ENCODE peak calls at places on chromosomes 2 and 18, in eight cellular contexts. A is AG09319, H is HL-60, J is astrocyte, V is H9, Y is endothelial cell, I is HFFc6, N is RWPE1. Z is an unnamed sample.

GRCh38 chr18:10912790-10913560 is 236.4 kb downstream of the PIEZO2 start:
- DNase-seq in V (no peak), H (no peak), I (peak; percentile 8), Y (no peak), N (no peak), A (no peak), J (peak; percentile 87), Z (no peak)

GRCh38 chr2:120436885-120437603 is 91.1 kb downstream of the INHBB start:
- DNase-seq in N (peak; percentile 64), H (peak; percentile 32), A (no peak), V (peak; percentile 89), Y (peak; percentile 46), I (no peak), J (no peak), Z (peak; percentile 59)

GRCh38 chr2:218622606-218623238 is 15.0 kb downstream of the PLCD4 start:
- DNase-seq in V (no peak), Y (no peak), J (no peak), H (no peak), A (no peak), N (no peak), I (peak; percentile 27), Z (no peak)

GRCh38 chr2:197073701-197074433 is 147.4 kb upstream of the PGAP1 start:
- DNase-seq in I (no peak), A (no peak), J (peak; percentile 67), Y (no peak), H (no peak), N (no peak), V (no peak), Z (no peak)

GRCh38 chr2:127695491-127696472 is 5.5 kb upstream of the SFT2D3 start:
- DNase-seq in V (peak; percentile 79), N (no peak), A (no peak), I (peak; percentile 50), H (peak; percentile 61), Y (peak; percentile 59), J (peak; percentile 39), Z (peak; percentile 78)

GRCh38 chr2:240604291-240604938 is 17.9 kb downstream of the CAPN10 start:
- DNase-seq in V (peak; percentile 77), I (peak; percentile 52), H (peak; percentile 22), Y (peak; percentile 78), J (no peak), A (no peak), N (peak; percentile 33), Z (peak; percentile 4)

GRCh38 chr2:157032019-157032418 is 225.5 kb upstream of the GALNT5 start:
- DNase-seq in V (no peak), A (peak; percentile 30), I (peak; percentile 93), H (no peak), Y (no peak), N (peak; percentile 82), J (peak; percentile 96), Z (no peak)

GRCh38 chr2:216634317-216635148 is 1.3 kb downstream of the IGFBP2 start:
- DNase-seq in H (no peak), A (no peak), J (no peak), Y (no peak), I (no peak), N (no peak), V (no peak), Z (no peak)

GRCh38 chr18:63120541-63121059 is 199.0 kb downstream of the BCL2 start:
- DNase-seq in J (no peak), Y (no peak), N (no peak), A (no peak), I (no peak), V (no peak), H (no peak), Z (no peak)

GRCh38 chr2:184597996-184598312 is 375 bp upstream of the ZNF804A start:
- DNase-seq in J (peak; percentile 15), Y (no peak), H (no peak), N (peak; percentile 1), A (no peak), I (no peak), V (no peak), Z (no peak)

GRCh38 chr2:51720826-51721225 is 688.9 kb upstream of the NRXN1 start:
- DNase-seq in Y (no peak), I (no peak), H (no peak), N (no peak), A (no peak), J (no peak), V (no peak), Z (no peak)

GRCh38 chr2:113084249-113085000 is 16.7 kb downstream of the IL1F10 start:
- DNase-seq in J (no peak), H (peak; percentile 15), Y (no peak), A (no peak), N (no peak), V (no peak), I (no peak), Z (peak; percentile 33)

GRCh38 chr2:109217362-109218086 is 88.5 kb downstream of the SH3RF3 start:
- DNase-seq in J (peak; percentile 93), H (no peak), I (peak; percentile 52), Y (no peak), N (no peak), A (peak; percentile 91), V (no peak), Z (peak; percentile 31)

GRCh38 chr2:166365803-166366420 is 9.8 kb downstream of the SCN9A start:
- DNase-seq in J (peak; percentile 50), V (no peak), A (no peak), I (no peak), H (no peak), Y (no peak), N (no peak), Z (no peak)

GRCh38 chr18:46169464-46169941 is 65.3 kb downstream of the HAUS1 start:
- DNase-seq in V (no peak), J (peak; percentile 78), Y (no peak), H (no peak), A (no peak), N (no peak), I (peak; percentile 77), Z (no peak)

GRCh38 chr2:219398721-219399333 is 11.1 kb upstream of the DNPEP start:
- DNase-seq in I (peak; percentile 12), Y (no peak), V (no peak), N (no peak), J (no peak), H (no peak), A (no peak), Z (no peak)

GRCh38 chr2:102082591-102083586 is 59.7 kb upstream of the IL1R1 start:
- DNase-seq in N (no peak), V (no peak), J (peak; percentile 91), I (peak; percentile 51), Y (no peak), A (peak; percentile 55), H (peak; percentile 79), Z (peak; percentile 74)

GRCh38 chr2:189995679-189996078 is 66.8 kb downstream of the MSTN start:
- DNase-seq in I (no peak), A (no peak), N (no peak), Y (no peak), J (no peak), V (no peak), H (no peak), Z (no peak)

GRCh38 chr2:535222-535621 is 142.0 kb downstream of the TMEM18 start:
- DNase-seq in J (no peak), I (peak; percentile 9), H (no peak), Y (no peak), V (no peak), A (no peak), N (peak; percentile 36), Z (no peak)

GRCh38 chr18:37294951-37295350 is 270.6 kb downstream of the CELF4 start:
- DNase-seq in I (no peak), J (no peak), H (peak; percentile 10), N (no peak), A (no peak), V (peak; percentile 82), Y (peak; percentile 83), Z (peak; percentile 26)

DNA sequence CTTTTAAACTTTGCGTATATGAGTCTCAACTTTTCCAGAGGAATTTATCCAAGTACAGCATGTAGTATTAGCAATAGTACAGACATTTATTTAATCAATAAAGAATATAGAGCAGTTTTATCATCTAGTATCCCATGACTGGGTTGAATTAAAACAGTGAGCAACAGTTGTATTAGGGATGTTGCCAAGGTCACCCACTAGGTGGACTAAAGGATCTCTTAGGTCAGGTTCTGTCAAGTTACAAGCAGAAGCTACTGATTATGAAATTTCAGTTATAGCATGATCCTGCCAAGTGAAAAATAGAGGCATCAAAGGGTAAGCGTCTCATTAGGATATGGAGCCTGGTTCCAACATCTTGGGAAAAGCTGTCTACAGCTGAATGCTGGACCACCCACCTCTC is 52.1 kb upstream of the LAPTM4A start:
- DNase-seq in A (peak; percentile 19), V (no peak), I (peak; percentile 49), H (peak; percentile 44), N (no peak), J (no peak), Y (no peak), Z (no peak)
- TF ChIP-seq CTCF in A (peak; percentile 34), V (peak; percentile 61), I (peak; percentile 73), H (peak; percentile 3), N (peak; percentile 68), J (peak; percentile 13), Y (peak; percentile 61), Z (no peak)

DNA sequence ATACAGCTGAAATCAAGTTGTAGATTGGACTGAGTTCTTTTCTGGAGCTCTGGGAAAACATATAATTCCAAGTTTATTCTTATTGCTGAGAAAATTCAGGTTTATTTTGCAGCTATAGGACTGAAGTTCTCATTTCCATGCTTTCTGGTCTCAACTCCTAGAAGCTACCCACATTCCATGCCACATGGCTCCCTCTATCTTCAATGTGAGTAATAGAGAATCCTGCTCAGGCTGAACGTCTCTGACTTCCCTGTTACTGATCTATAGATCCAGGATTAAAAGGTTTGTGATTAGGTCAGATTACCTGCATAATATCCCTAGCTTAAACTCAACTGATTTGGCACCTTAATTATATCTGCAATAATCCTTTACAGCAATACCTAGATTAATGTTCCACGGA is 453.8 kb upstream of the MC4R start:
- DNase-seq in J (no peak), H (no peak), N (no peak), I (no peak), Y (no peak), V (no peak), A (no peak), Z (no peak)
- TF ChIP-seq CTCF in J (no peak), H (no peak), N (no peak), I (no peak), Y (no peak), V (peak; percentile 62), A (no peak), Z (no peak)

GRCh38 chr2:26605195-26605968 is 35.8 kb downstream of the CIB4 start:
- DNase-seq in A (no peak), H (peak; percentile 45), N (peak; percentile 62), J (peak; percentile 16), Y (peak; percentile 56), V (peak; percentile 79), I (peak; percentile 25), Z (peak; percentile 48)
- TF ChIP-seq CTCF in A (peak; percentile 93), H (peak; percentile 69), N (peak; percentile 76), J (peak; percentile 78), Y (peak; percentile 76), V (peak; percentile 93), I (peak; percentile 94), Z (peak; percentile 84)

DNA sequence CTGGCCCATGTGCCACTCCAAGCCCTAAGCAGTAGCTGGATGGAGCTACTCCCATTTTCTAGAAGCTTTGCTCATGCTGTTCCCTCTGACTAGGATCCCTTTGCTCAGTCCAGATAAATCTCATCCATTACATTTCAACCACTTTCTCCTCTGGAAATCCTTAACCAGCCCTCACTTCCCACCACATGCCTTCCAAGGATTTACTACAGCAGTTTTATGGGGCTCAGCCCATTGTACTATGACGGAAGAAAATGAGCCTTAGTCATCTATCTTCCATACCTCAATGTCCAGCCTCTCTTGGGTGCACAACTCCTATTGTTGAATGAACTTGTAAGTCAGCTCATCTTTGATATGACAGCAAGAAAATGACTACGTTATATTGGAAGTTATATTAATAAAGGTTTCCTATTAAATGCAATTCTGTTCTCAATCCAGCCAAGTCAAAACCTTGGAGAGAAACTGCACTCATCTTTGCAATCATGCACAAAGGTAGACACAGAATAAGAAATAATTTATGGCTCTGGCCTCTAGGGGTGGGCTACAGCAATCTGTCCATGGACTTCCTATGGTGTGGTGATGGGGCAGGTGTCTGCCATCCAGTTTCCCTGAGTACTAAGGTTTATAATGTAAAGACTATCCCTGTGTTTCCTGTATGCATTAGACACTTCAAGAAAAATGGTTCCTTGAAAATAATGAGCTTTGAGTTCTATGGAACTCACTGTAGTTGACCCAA is 3.4 kb downstream of the B4GALT6 start:
- DNase-seq in A (no peak), H (no peak), J (no peak), Y (no peak), V (no peak), N (no peak), I (no peak), Z (peak; percentile 7)
- TF ChIP-seq CTCF in A (peak; percentile 23), H (no peak), J (no peak), Y (peak; percentile 30), V (peak; percentile 64), N (peak; percentile 24), I (no peak), Z (peak; percentile 19)